ENCODE peak calls at places on chromosomes 2 and 18, in four cellular contexts. V is WTC11, B is K562, J is HepG2. H is an unnamed sample.

GRCh38 chr2:3253913-3254437 is 123.6 kb downstream of the EIPR1 start:
- DNase-seq in V (no peak), B (no peak), J (no peak), H (no peak)

GRCh38 chr18:23237524-23238151 is 102.4 kb downstream of the CABLES1 start:
- DNase-seq in V (peak; percentile 57), B (peak; percentile 33), J (no peak), H (no peak)

GRCh38 chr18:33135951-33136660 is 304.4 kb downstream of the CCDC178 start:
- DNase-seq in V (no peak), J (no peak), B (no peak), H (no peak)

GRCh38 chr2:128362889-128363228 is 44.2 kb upstream of the HS6ST1 start:
- DNase-seq in B (no peak), J (no peak), V (peak; percentile 84), H (no peak)

GRCh38 chr2:48120759-48121242 is 214.5 kb upstream of the FBXO11 start:
- DNase-seq in B (peak; percentile 64), V (no peak), J (no peak), H (no peak)

GRCh38 chr18:12958478-12958877 is 10.7 kb downstream of the SEH1L start:
- DNase-seq in V (no peak), J (no peak), B (no peak), H (no peak)

GRCh38 chr2:45168731-45169338 is 159.6 kb upstream of the SIX2 start:
- DNase-seq in V (peak; percentile 43), B (no peak), J (no peak), H (peak; percentile 53)

GRCh38 chr2:194539436-194539835 is 1117.6 kb upstream of the SLC39A10 start:
- DNase-seq in V (peak; percentile 30), B (no peak), J (no peak), H (no peak)

GRCh38 chr2:222912117-222912516 is 51.3 kb downstream of the ACSL3 start:
- DNase-seq in J (no peak), V (no peak), B (no peak), H (no peak)

GRCh38 chr18:14919666-14920065 is 171.7 kb downstream of the ANKRD30B start:
- DNase-seq in V (no peak), J (peak; percentile 3), B (no peak), H (no peak)

GRCh38 chr2:145800201-145801091 is 1280.5 kb upstream of the ZEB2 start:
- DNase-seq in B (no peak), V (no peak), J (peak; percentile 100), H (no peak)

GRCh38 chr18:22324191-22325131 is 93.3 kb downstream of the CTAGE1 start:
- DNase-seq in V (peak; percentile 63), B (no peak), J (no peak), H (peak; percentile 61)

GRCh38 chr2:224217962-224218347 is 178.9 kb upstream of the SERPINE2 start:
- DNase-seq in B (no peak), V (no peak), J (no peak), H (no peak)

GRCh38 chr2:15579641-15580040 is 12.0 kb upstream of the DDX1 start:
- DNase-seq in J (peak; percentile 25), V (no peak), B (no peak), H (no peak)

GRCh38 chr2:127431408-127432023 is 13.3 kb downstream of the PROC start:
- DNase-seq in J (no peak), B (no peak), V (no peak), H (no peak)

GRCh38 chr18:13493725-13494124 is 232.6 kb downstream of the FAM210A start:
- DNase-seq in B (no peak), J (no peak), V (no peak), H (no peak)

GRCh38 chr2:173434729-173435345 is 80.2 kb downstream of the CDCA7 start:
- DNase-seq in J (no peak), V (no peak), B (no peak), H (no peak)

GRCh38 chr2:214069254-214069653 is 341.6 kb upstream of the VWC2L start:
- DNase-seq in V (no peak), J (peak; percentile 5), B (no peak), H (peak; percentile 13)

GRCh38 chr18:48399303-48400075 is 9.7 kb downstream of the ZBTB7C start:
- DNase-seq in V (no peak), J (no peak), B (no peak), H (no peak)

GRCh38 chr2:101516833-101517690 is 42.1 kb upstream of the RFX8 start:
- DNase-seq in J (peak; percentile 75), B (no peak), V (no peak), H (no peak)

GRCh38 chr18:23354625-23355024 is 98.5 kb upstream of the RIOK3 start:
- DNase-seq in V (no peak), B (peak; percentile 42), J (peak; percentile 20), H (no peak)

GRCh38 chr2:85468704-85469349 is 50.3 kb downstream of the SH2D6 start:
- DNase-seq in B (peak; percentile 48), V (no peak), J (peak; percentile 97), H (no peak)

GRCh38 chr2:171394164-171394725 is 39.5 kb downstream of the METTL8 start:
- DNase-seq in J (no peak), V (no peak), B (no peak), H (no peak)

GRCh38 chr2:54864727-54865126 is 141.3 kb downstream of the EML6 start:
- DNase-seq in V (no peak), J (no peak), B (no peak), H (no peak)

GRCh38 chr18:64203295-64203694 is 54.4 kb upstream of the LINC00305 start:
- DNase-seq in J (no peak), V (no peak), B (no peak), H (no peak)

GRCh38 chr2:16031848-16032159 is 91.5 kb downstream of the MYCN start:
- DNase-seq in V (no peak), J (no peak), B (no peak), H (no peak)

GRCh38 chr2:143321994-143322393 is 192.8 kb downstream of the ARHGAP15 start:
- DNase-seq in J (no peak), B (peak; percentile 12), V (no peak), H (peak; percentile 19)

GRCh38 chr2:56337342-56337741 is 153.6 kb downstream of the CCDC85A start:
- DNase-seq in V (no peak), B (no peak), J (no peak), H (no peak)

GRCh38 chr2:183063083-183063482 is 15.5 kb upstream of the DUSP19 start:
- DNase-seq in V (no peak), J (no peak), B (no peak), H (no peak)

GRCh38 chr18:33440011-33440383 is 524 bp downstream of the CCDC178 start:
- DNase-seq in V (peak; percentile 75), J (no peak), B (peak; percentile 33), H (peak; percentile 80)

GRCh38 chr18:32815881-32816280 is 43.1 kb upstream of the KLHL14 start:
- DNase-seq in V (no peak), B (no peak), J (no peak), H (no peak)

GRCh38 chr18:41767960-41768359 is 187.1 kb upstream of the PIK3C3 start:
- DNase-seq in J (no peak), V (peak; percentile 10), B (no peak), H (no peak)

GRCh38 chr2:212912445-212913103 is 238.8 kb downstream of the IKZF2 start:
- DNase-seq in J (peak; percentile 18), B (no peak), V (no peak), H (no peak)

GRCh38 chr2:26740890-26741302 is 23.2 kb upstream of the SLC35F6 start:
- DNase-seq in J (no peak), B (peak; percentile 51), V (peak; percentile 45), H (no peak)

GRCh38 chr2:26740346-26740745 is 23.7 kb upstream of the SLC35F6 start:
- DNase-seq in J (no peak), V (no peak), B (no peak), H (no peak)

GRCh38 chr2:26739514-26739913 is 24.6 kb upstream of the SLC35F6 start:
- DNase-seq in J (no peak), V (no peak), B (no peak), H (no peak)

GRCh38 chr2:26744953-26745352 is 19.1 kb upstream of the SLC35F6 start:
- DNase-seq in V (no peak), B (no peak), J (no peak), H (no peak)

DNA sequence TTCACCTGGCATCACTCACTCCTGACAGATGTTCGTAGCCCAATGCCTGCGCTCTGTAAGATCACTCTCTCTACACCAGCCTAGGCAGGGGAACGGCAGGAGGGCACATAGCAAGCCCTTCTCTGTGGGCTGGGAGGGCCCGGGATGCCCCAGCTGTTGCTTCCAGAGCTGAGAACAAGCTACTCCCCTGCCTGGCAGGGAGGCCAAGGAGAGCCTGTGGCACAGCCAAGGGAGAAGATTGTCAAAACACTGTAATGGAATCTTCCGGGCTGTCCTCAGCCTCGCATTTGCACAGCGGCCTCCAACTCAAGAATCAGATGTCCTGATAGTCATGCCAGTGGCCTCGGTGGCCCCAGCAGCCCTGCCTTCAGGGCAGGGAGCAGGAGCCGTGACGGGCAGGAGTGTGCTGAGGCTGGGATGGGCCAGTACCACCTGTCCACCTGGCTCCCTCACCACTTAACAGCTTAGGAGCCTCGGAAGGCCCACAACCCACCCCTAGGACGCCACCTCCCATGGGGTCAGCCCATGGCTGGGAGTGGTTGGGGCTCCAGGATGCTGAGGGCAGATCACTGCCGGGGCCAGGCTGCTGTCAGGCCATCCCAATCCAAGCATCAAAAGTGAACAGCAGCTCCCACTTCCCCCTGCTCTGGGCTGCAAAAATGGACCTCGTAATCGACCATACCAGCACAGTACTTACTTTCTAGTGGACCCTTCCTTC is 21.9 kb upstream of the SLC35F6 start:
- DNase-seq in J (no peak), B (no peak), V (no peak), H (no peak)
- TF ChIP-seq ELF4 in J (no peak), B (no peak), V (no peak), H (no peak)

GRCh38 chr2:232900811-232901701 is 31.0 kb downstream of the SNORC start:
- DNase-seq in J (no peak), V (no peak), B (no peak), H (no peak)
- TF ChIP-seq ELF4 in J (no peak), V (no peak), B (no peak), H (no peak)

GRCh38 chr2:189587771-189588170 is 7.2 kb upstream of the SLC40A1 start:
- DNase-seq in B (no peak), V (no peak), J (no peak), H (no peak)
- TF ChIP-seq ELF4 in B (no peak), V (no peak), J (no peak), H (no peak)

GRCh38 chr2:38600242-38600891 is 2.4 kb downstream of the HNRNPLL start:
- DNase-seq in J (peak; percentile 52), B (peak; percentile 32), V (no peak), H (no peak)
- TF ChIP-seq ELF4 in J (peak; percentile 21), B (no peak), V (no peak), H (no peak)

GRCh38 chr2:42560886-42561285 is 7.5 kb upstream of the MTA3 start:
- DNase-seq in B (no peak), V (no peak), J (no peak), H (no peak)
- TF ChIP-seq ELF4 in B (no peak), V (no peak), J (no peak), H (no peak)

DNA sequence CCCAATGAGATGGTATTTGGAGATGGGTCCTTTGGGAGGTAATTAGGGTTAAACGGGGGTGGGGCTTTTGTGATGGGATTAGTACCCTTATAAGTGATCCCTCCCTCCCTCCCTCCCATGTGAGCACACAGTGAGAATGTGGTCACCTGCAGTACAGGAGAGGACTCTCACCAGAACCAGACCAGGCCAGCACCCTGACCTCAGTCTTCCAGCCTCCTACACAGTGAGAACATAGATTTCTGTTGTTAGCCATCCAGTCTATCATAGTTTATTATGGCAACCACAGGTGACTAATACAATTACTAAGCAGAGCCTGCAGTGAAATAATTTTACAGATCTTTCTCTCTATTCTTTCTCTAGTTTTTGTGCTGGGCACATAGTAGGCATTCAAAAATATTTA is 137.7 kb upstream of the PKDCC start:
- DNase-seq in B (no peak), J (no peak), V (no peak), H (no peak)
- TF ChIP-seq ELF4 in B (no peak), J (no peak), V (no peak), H (no peak)

H was measured in HEK293T.